ENCODE peak calls at places on chromosomes 11 and 22, in four cellular contexts. E is testis, L is M059J, Q is GM04503. O is an unnamed sample.

GRCh38 chr22:35839811-35840739 is 122.4 kb downstream of the APOL5 start:
- DNase-seq in L (peak; percentile 94), Q (peak; percentile 89), E (peak; percentile 89), O (no peak)

GRCh38 chr22:21688706-21689381 is 23.0 kb downstream of the PPIL2 start:
- DNase-seq in L (no peak), E (no peak), Q (no peak), O (no peak)

GRCh38 chr11:96187779-96188624 is 155.0 kb downstream of the MAML2 start:
- DNase-seq in L (peak; percentile 97), E (no peak), Q (peak; percentile 65), O (no peak)

GRCh38 chr11:70555092-70555491 is 156.8 kb downstream of the CTTN start:
- DNase-seq in L (no peak), Q (no peak), E (no peak), O (no peak)

GRCh38 chr11:71489311-71490043 is 36.5 kb downstream of the NADSYN1 start:
- DNase-seq in E (no peak), L (peak; percentile 58), Q (no peak), O (no peak)

GRCh38 chr11:74685905-74686304 is 45.3 kb downstream of the CHRDL2 start:
- DNase-seq in E (peak; percentile 41), Q (no peak), L (no peak), O (no peak)

GRCh38 chr22:50030315-50031188 is 18.0 kb upstream of the IL17REL start:
- DNase-seq in E (peak; percentile 74), L (peak; percentile 78), Q (peak; percentile 3), O (peak; percentile 82)

GRCh38 chr22:37560682-37561208 is 465 bp downstream of the CDC42EP1 start:
- DNase-seq in Q (no peak), E (no peak), L (peak; percentile 66), O (no peak)

GRCh38 chr22:22745225-22746060 is 101.0 kb downstream of the GGTLC2 start:
- DNase-seq in L (no peak), Q (no peak), E (peak; percentile 74), O (peak; percentile 50)

GRCh38 chr22:21755855-21756284 is 20.3 kb upstream of the YPEL1 start:
- DNase-seq in Q (peak; percentile 54), E (no peak), L (peak; percentile 45), O (no peak)

GRCh38 chr11:44903518-44903917 is 47.2 kb downstream of the TP53I11 start:
- DNase-seq in L (no peak), Q (no peak), E (no peak), O (no peak)